ENCODE peak calls at places on chromosomes 7 and 10, in five cellular contexts. L is NCI-H187 treated with DMSO at 0.1 percent for 48 hours, C is GM13977, X is NCI-H460, D is NCI-H1092 treated with DMSO at 0.1 percent for 48 hours. T is an unnamed sample.

GRCh38 chr10:104657458-104657857 is 16.4 kb downstream of the SORCS3 start:
- DNase-seq in X (no peak), L (no peak), C (no peak), D (no peak), T (no peak)

GRCh38 chr7:55534262-55534915 is 37.9 kb downstream of the VOPP1 start:
- DNase-seq in X (no peak), L (no peak), D (no peak), C (peak), T (no peak)

GRCh38 chr10:36612436-36612835 is 513.0 kb upstream of the ANKRD30A start:
- DNase-seq in C (no peak), X (no peak), L (no peak), D (no peak), T (no peak)

GRCh38 chr7:4634166-4634565 is 47.9 kb upstream of the FOXK1 start:
- DNase-seq in C (no peak), L (no peak), D (no peak), X (no peak), T (no peak)

GRCh38 chr7:108488902-108489538 is 32.8 kb upstream of the NRCAM start:
- DNase-seq in L (no peak), X (no peak), D (no peak), C (no peak), T (no peak)

GRCh38 chr10:14738011-14738510 is 36.6 kb downstream of the FAM107B start:
- DNase-seq in X (no peak), D (no peak), C (no peak), L (no peak), T (no peak)

GRCh38 chr10:63718453-63718852 is 197.3 kb downstream of the REEP3 start:
- DNase-seq in D (no peak), X (no peak), L (no peak), C (no peak), T (no peak)

GRCh38 chr7:876972-877311 is 588 bp downstream of the GET4 start:
- DNase-seq in C (no peak), L (no peak), D (no peak), X (no peak), T (no peak)

GRCh38 chr7:98982686-98983085 is 104.4 kb downstream of the TRRAP start:
- DNase-seq in X (no peak), L (no peak), D (no peak), C (no peak), T (no peak)

GRCh38 chr7:41027428-41028115 is 675.3 kb downstream of the INHBA start:
- DNase-seq in D (no peak), X (no peak), L (no peak), C (no peak), T (no peak)

GRCh38 chr7:135326636-135327280 is 93.1 kb downstream of the STRA8 start:
- DNase-seq in D (peak), L (no peak), C (no peak), X (no peak), T (no peak)

T was measured in cerebellar cortex.